ENCODE peak calls at places on chromosomes 2 and 18, in ten cellular contexts. One of them, this sample, is unnamed.
A peak's percentile ranks its signal among the peaks of the same experiment; 100 is the strongest.

GRCh38 chr2:120066708-120067547 is 54.1 kb downstream of the EPB41L5 start:
- DNase-seq in stomach: no peak
- DNase-seq in K562: no peak
- DNase-seq in tibial artery: no peak
- DNase-seq in fibroblast of lung: peak; percentile 14
- DNase-seq in HCT116: no peak
- DNase-seq in thoracic aorta: no peak
- DNase-seq in tibial nerve: no peak
- DNase-seq in keratinocyte: no peak
- DNase-seq in right lobe of liver: no peak
- DNase-seq in this sample: no peak

GRCh38 chr2:200235533-200235932 is 71.0 kb upstream of the SPATS2L start:
- DNase-seq in HCT116: no peak
- DNase-seq in tibial artery: no peak
- DNase-seq in fibroblast of lung: no peak
- DNase-seq in right lobe of liver: no peak
- DNase-seq in K562: no peak
- DNase-seq in keratinocyte: no peak
- DNase-seq in tibial nerve: no peak
- DNase-seq in thoracic aorta: no peak
- DNase-seq in stomach: no peak
- DNase-seq in this sample: no peak

GRCh38 chr2:144701259-144701658 is 181.3 kb upstream of the ZEB2 start:
- DNase-seq in thoracic aorta: no peak
- DNase-seq in K562: no peak
- DNase-seq in tibial artery: no peak
- DNase-seq in HCT116: no peak
- DNase-seq in tibial nerve: no peak
- DNase-seq in keratinocyte: no peak
- DNase-seq in fibroblast of lung: no peak
- DNase-seq in stomach: no peak
- DNase-seq in right lobe of liver: no peak
- DNase-seq in this sample: no peak

GRCh38 chr2:109422071-109422757 is 191.6 kb downstream of the SEPTIN10 start:
- DNase-seq in HCT116: no peak
- DNase-seq in K562: no peak
- DNase-seq in keratinocyte: no peak
- DNase-seq in thoracic aorta: no peak
- DNase-seq in fibroblast of lung: no peak
- DNase-seq in right lobe of liver: no peak
- DNase-seq in tibial nerve: no peak
- DNase-seq in tibial artery: no peak
- DNase-seq in stomach: no peak
- DNase-seq in this sample: no peak

GRCh38 chr2:187206071-187206470 is 242.0 kb downstream of the CALCRL start:
- DNase-seq in thoracic aorta: no peak
- DNase-seq in HCT116: no peak
- DNase-seq in fibroblast of lung: no peak
- DNase-seq in stomach: no peak
- DNase-seq in tibial nerve: no peak
- DNase-seq in K562: no peak
- DNase-seq in right lobe of liver: no peak
- DNase-seq in tibial artery: no peak
- DNase-seq in keratinocyte: no peak
- DNase-seq in this sample: peak; percentile 52

GRCh38 chr18:31044926-31045325 is 2.4 kb upstream of the DSC3 start:
- DNase-seq in thoracic aorta: no peak
- DNase-seq in K562: no peak
- DNase-seq in right lobe of liver: no peak
- DNase-seq in keratinocyte: no peak
- DNase-seq in tibial nerve: no peak
- DNase-seq in fibroblast of lung: no peak
- DNase-seq in HCT116: no peak
- DNase-seq in stomach: no peak
- DNase-seq in tibial artery: no peak
- DNase-seq in this sample: no peak

GRCh38 chr2:170396799-170397459 is 219.0 kb downstream of the MYO3B start:
- DNase-seq in thoracic aorta: no peak
- DNase-seq in fibroblast of lung: no peak
- DNase-seq in tibial artery: no peak
- DNase-seq in stomach: no peak
- DNase-seq in tibial nerve: no peak
- DNase-seq in HCT116: no peak
- DNase-seq in keratinocyte: no peak
- DNase-seq in right lobe of liver: no peak
- DNase-seq in K562: no peak
- DNase-seq in this sample: no peak

GRCh38 chr2:28152585-28153284 is 239.9 kb upstream of the FOSL2 start:
- DNase-seq in thoracic aorta: no peak
- DNase-seq in fibroblast of lung: peak; percentile 87
- DNase-seq in stomach: no peak
- DNase-seq in keratinocyte: no peak
- DNase-seq in tibial nerve: no peak
- DNase-seq in tibial artery: no peak
- DNase-seq in HCT116: no peak
- DNase-seq in right lobe of liver: no peak
- DNase-seq in K562: no peak
- DNase-seq in this sample: no peak

GRCh38 chr2:127261835-127262234 is 32.1 kb downstream of the ERCC3 start:
- DNase-seq in stomach: no peak
- DNase-seq in right lobe of liver: no peak
- DNase-seq in HCT116: no peak
- DNase-seq in fibroblast of lung: peak; percentile 28
- DNase-seq in thoracic aorta: no peak
- DNase-seq in K562: no peak
- DNase-seq in tibial artery: no peak
- DNase-seq in tibial nerve: no peak
- DNase-seq in keratinocyte: no peak
- DNase-seq in this sample: no peak

GRCh38 chr2:231373786-231374185 is 21.7 kb upstream of the B3GNT7 start:
- DNase-seq in tibial artery: no peak
- DNase-seq in tibial nerve: no peak
- DNase-seq in keratinocyte: no peak
- DNase-seq in stomach: no peak
- DNase-seq in thoracic aorta: no peak
- DNase-seq in fibroblast of lung: no peak
- DNase-seq in HCT116: no peak
- DNase-seq in K562: no peak
- DNase-seq in right lobe of liver: no peak
- DNase-seq in this sample: no peak

GRCh38 chr2:181041661-181042060 is 61.3 kb downstream of the UBE2E3 start:
- DNase-seq in HCT116: no peak
- DNase-seq in fibroblast of lung: peak; percentile 15
- DNase-seq in tibial artery: no peak
- DNase-seq in keratinocyte: no peak
- DNase-seq in tibial nerve: no peak
- DNase-seq in right lobe of liver: no peak
- DNase-seq in thoracic aorta: no peak
- DNase-seq in stomach: no peak
- DNase-seq in K562: no peak
- DNase-seq in this sample: no peak

GRCh38 chr2:165499131-165499530 is 29.6 kb downstream of the CSRNP3 start:
- DNase-seq in K562: no peak
- DNase-seq in HCT116: no peak
- DNase-seq in tibial nerve: no peak
- DNase-seq in stomach: no peak
- DNase-seq in right lobe of liver: no peak
- DNase-seq in thoracic aorta: no peak
- DNase-seq in keratinocyte: no peak
- DNase-seq in fibroblast of lung: no peak
- DNase-seq in tibial artery: no peak
- DNase-seq in this sample: no peak

GRCh38 chr2:73982140-73982617 is 2.5 kb upstream of the TET3 start:
- DNase-seq in thoracic aorta: no peak
- DNase-seq in tibial nerve: no peak
- DNase-seq in stomach: peak; percentile 41
- DNase-seq in right lobe of liver: no peak
- DNase-seq in fibroblast of lung: peak; percentile 63
- DNase-seq in keratinocyte: peak; percentile 80
- DNase-seq in HCT116: no peak
- DNase-seq in K562: no peak
- DNase-seq in tibial artery: peak; percentile 77
- DNase-seq in this sample: no peak

DNA sequence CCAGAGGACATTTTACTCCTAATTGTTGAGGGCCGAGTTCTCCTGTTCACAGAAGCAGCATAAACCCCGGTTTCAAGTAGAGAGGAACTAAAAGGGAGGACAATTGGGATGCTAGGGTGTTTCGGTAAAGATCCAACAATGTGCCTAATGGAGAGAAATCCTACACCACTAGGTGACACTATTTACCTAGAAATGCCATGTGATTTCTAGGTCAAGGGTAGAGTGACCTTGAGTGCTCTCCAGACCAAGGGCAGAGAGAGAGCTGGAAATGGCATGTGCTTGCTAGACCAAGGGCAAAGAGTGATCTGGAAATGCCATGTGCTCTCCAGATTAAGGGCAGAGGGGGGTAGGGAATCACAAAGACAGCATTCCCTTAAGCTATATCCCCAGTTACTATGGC is 472.0 kb downstream of the DCDC2C start:
- DNase-seq in fibroblast of lung: no peak
- DNase-seq in tibial artery: no peak
- DNase-seq in stomach: no peak
- DNase-seq in tibial nerve: no peak
- DNase-seq in K562: no peak
- DNase-seq in keratinocyte: no peak
- DNase-seq in HCT116: no peak
- DNase-seq in thoracic aorta: no peak
- DNase-seq in right lobe of liver: no peak
- DNase-seq in this sample: no peak
- H3K9me3 ChIP-seq in fibroblast of lung: no peaks in the 10 kb centered on the region
- H3K9me3 ChIP-seq in tibial artery: peaks cover 8% of the 10 kb centered on the region
- H3K9me3 ChIP-seq in stomach: peaks cover 17% of the 10 kb centered on the region
- H3K9me3 ChIP-seq in tibial nerve: no peaks in the 10 kb centered on the region
- H3K9me3 ChIP-seq in K562: no peaks in the 10 kb centered on the region
- H3K9me3 ChIP-seq in keratinocyte: peaks cover 7% of the 10 kb centered on the region
- H3K9me3 ChIP-seq in HCT116: no peaks in the 10 kb centered on the region
- H3K9me3 ChIP-seq in thoracic aorta: peaks cover 24% of the 10 kb centered on the region
- H3K9me3 ChIP-seq in right lobe of liver: no peaks in the 10 kb centered on the region
- H3K9me3 ChIP-seq in this sample: no peaks in the 10 kb centered on the region

DNA sequence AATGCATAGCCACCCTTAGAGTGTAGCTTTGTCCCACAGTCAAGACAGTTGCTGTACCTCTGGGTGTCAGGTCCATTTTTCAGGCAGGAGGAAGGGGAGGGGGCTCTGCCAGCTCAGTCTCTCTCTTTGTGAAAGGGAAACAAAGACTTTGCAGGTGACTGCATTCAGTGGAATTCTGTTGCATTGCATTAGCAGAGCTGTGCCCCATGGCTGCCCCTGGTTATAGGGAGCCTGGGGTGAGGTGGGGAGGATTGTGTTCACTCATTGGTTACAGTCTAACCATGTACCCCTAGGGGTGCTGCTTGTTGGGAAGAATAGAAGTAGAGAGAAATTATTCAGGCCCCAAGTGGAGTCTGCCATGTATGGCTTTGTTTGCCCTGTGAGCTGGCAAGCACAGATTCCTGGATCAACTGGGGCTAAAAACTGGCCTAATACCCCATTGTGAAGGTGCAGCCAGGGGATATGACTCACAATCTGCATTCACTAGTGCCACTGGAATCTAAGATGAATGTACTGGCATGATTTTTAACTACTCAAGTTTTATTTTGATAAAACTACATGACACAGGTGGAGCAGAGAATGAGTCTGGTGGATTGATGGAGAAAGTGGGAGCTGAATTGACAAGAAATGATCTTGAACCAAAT is 118.4 kb downstream of the SH3BP4 start:
- DNase-seq in HCT116: no peak
- DNase-seq in fibroblast of lung: peak; percentile 52
- DNase-seq in stomach: no peak
- DNase-seq in tibial artery: no peak
- DNase-seq in K562: no peak
- DNase-seq in thoracic aorta: no peak
- DNase-seq in right lobe of liver: no peak
- DNase-seq in tibial nerve: no peak
- DNase-seq in keratinocyte: no peak
- DNase-seq in this sample: peak; percentile 75
- TF ChIP-seq CTCF in HCT116: no peak
- TF ChIP-seq CTCF in fibroblast of lung: no peak
- TF ChIP-seq CTCF in stomach: no peak
- TF ChIP-seq CTCF in tibial artery: no peak
- TF ChIP-seq CTCF in K562: no peak
- TF ChIP-seq CTCF in thoracic aorta: no peak
- TF ChIP-seq CTCF in right lobe of liver: no peak
- TF ChIP-seq CTCF in tibial nerve: no peak
- TF ChIP-seq CTCF in keratinocyte: no peak
- TF ChIP-seq CTCF in this sample: no peak

DNA sequence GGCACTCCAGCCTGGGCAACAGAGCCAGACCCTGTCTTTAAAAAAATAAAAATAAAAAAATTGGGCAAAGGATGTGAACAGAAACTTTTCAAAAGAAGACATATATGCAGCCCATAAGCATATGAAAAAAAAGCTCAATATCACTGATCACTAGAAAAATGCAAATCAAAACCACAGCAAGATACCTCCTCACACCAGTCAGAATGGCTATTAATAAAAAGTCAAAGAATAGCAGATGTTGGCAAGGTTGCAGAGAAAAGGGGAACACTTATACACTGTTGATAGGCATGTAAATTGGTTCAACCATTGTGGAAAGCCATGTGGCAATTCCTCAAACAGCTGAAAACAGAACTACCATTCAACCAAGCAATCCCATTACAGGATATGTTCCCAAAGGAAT is 204.1 kb upstream of the SRD5A2 start:
- DNase-seq in fibroblast of lung: no peak
- DNase-seq in right lobe of liver: no peak
- DNase-seq in tibial artery: no peak
- DNase-seq in stomach: no peak
- DNase-seq in tibial nerve: no peak
- DNase-seq in thoracic aorta: no peak
- DNase-seq in keratinocyte: no peak
- DNase-seq in HCT116: no peak
- DNase-seq in K562: no peak
- DNase-seq in this sample: no peak
- H3K9me3 ChIP-seq in fibroblast of lung: no peaks in the 10 kb centered on the region
- H3K9me3 ChIP-seq in right lobe of liver: no peaks in the 10 kb centered on the region
- H3K9me3 ChIP-seq in tibial artery: no peaks in the 10 kb centered on the region
- H3K9me3 ChIP-seq in stomach: no peaks in the 10 kb centered on the region
- H3K9me3 ChIP-seq in tibial nerve: no peaks in the 10 kb centered on the region
- H3K9me3 ChIP-seq in thoracic aorta: no peaks in the 10 kb centered on the region
- H3K9me3 ChIP-seq in keratinocyte: peaks cover 8% of the 10 kb centered on the region
- H3K9me3 ChIP-seq in HCT116: no peaks in the 10 kb centered on the region
- H3K9me3 ChIP-seq in K562: no peaks in the 10 kb centered on the region
- H3K9me3 ChIP-seq in this sample: no peaks in the 10 kb centered on the region

DNA sequence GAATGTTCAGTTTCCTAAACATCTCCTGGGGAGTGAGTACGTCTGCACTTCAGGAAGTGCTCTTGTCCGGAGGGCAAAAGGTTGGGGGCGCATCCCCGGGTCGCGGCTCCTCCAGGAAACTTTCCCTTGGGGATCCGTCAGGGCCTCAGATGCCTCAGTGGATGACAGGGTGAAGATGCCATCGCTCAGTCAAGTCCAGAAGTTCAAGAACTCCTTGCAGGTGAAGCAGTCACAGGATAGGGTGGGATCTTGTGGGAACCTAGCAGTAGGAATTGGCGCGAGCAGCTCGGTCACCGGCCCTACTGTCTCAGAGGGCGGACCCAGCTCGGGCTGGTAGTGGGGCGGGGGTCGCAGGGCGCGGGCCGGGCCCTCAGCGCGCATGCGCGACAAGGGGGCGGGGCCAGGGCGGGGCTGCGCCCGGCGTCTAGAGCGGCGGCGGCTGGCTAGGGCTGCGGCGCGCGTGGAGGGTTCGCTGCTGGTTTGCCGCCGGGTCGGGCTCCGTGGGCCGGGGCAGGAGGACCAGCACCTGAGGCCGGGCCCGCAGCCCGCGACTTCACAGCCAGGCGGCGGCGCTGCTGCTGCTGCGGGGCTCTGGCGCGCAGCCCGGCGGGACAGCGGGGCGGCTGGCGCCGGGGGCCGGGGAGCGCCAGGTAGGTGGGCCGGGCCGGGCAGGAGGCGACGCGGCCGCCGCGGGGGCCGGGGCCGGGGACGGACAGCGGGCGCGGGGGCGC is at the start of gene INPP4A:
- DNase-seq in right lobe of liver: peak; percentile 89
- DNase-seq in stomach: peak; percentile 78
- DNase-seq in HCT116: peak; percentile 21
- DNase-seq in thoracic aorta: no peak
- DNase-seq in tibial artery: peak; percentile 82
- DNase-seq in K562: peak; percentile 94
- DNase-seq in tibial nerve: peak; percentile 33
- DNase-seq in keratinocyte: no peak
- DNase-seq in fibroblast of lung: peak; percentile 59
- DNase-seq in this sample: peak; percentile 94
- TF ChIP-seq CTCF in right lobe of liver: no peak
- TF ChIP-seq CTCF in stomach: peak; percentile 14
- TF ChIP-seq CTCF in HCT116: no peak
- TF ChIP-seq CTCF in thoracic aorta: no peak
- TF ChIP-seq CTCF in tibial artery: no peak
- TF ChIP-seq CTCF in K562: peak; percentile 39
- TF ChIP-seq CTCF in tibial nerve: peak; percentile 31
- TF ChIP-seq CTCF in keratinocyte: no peak
- TF ChIP-seq CTCF in fibroblast of lung: no peak
- TF ChIP-seq CTCF in this sample: peak; percentile 30

This sample was measured in neural progenitor cell.